ENCODE peak calls at places on chromosomes 6 and 20, in seven cellular contexts. P is body of pancreas, Q is esophagus squamous epithelium, H is breast epithelium, C is K562, Z is A549, L is HepG2. D is an unnamed sample.

GRCh38 chr20:46316984-46317684 is 8.8 kb upstream of the CDH22 start:
- DNase-seq in P (peak; percentile 27), Q (no peak), H (no peak), C (no peak), Z (no peak), L (no peak), D (no peak)

GRCh38 chr6:132445201-132445951 is 44.1 kb upstream of the MOXD1 start:
- DNase-seq in P (no peak), Q (no peak), H (no peak), C (no peak), Z (peak; percentile 55), L (no peak), D (no peak)

GRCh38 chr6:128471907-128472306 is 48.5 kb downstream of the PTPRK start:
- DNase-seq in P (no peak), Q (no peak), H (no peak), C (no peak), Z (no peak), L (no peak), D (no peak)

GRCh38 chr6:44660561-44661220 is 273.2 kb downstream of the CDC5L start:
- DNase-seq in P (no peak), Q (no peak), H (no peak), C (no peak), Z (no peak), L (no peak), D (no peak)

GRCh38 chr6:36222924-36223323 is 26.4 kb downstream of the BRPF3 start:
- DNase-seq in P (no peak), Q (no peak), H (no peak), C (no peak), Z (no peak), L (no peak), D (no peak)

GRCh38 chr6:128124713-128125112 is 223.9 kb upstream of the THEMIS start:
- DNase-seq in P (no peak), Q (no peak), H (no peak), C (no peak), Z (peak; percentile 18), L (peak; percentile 69), D (no peak)

GRCh38 chr6:710601-711571 is 17.9 kb upstream of the EXOC2 start:
- DNase-seq in P (peak; percentile 40), Q (no peak), H (peak; percentile 57), C (no peak), Z (peak; percentile 18), L (no peak), D (peak; percentile 12)

GRCh38 chr6:29961966-29962365 is 19.6 kb downstream of the HLA-A start:
- DNase-seq in P (no peak), Q (no peak), H (no peak), C (no peak), Z (no peak), L (no peak), D (no peak)

GRCh38 chr6:139533573-139534471 is 159.4 kb upstream of the CITED2 start:
- DNase-seq in P (peak; percentile 61), Q (no peak), H (no peak), C (peak; percentile 95), Z (peak; percentile 36), L (no peak), D (peak; percentile 90)
- TF ChIP-seq POLR2A in P (peak; percentile 19), Q (no peak), H (no peak), C (no peak), Z (no peak), L (no peak), D (peak; percentile 66)

GRCh38 chr6:31358302-31358701 is 1.3 kb upstream of the HLA-B start:
- DNase-seq in P (no peak), Q (no peak), H (no peak), C (no peak), Z (no peak), L (no peak), D (no peak)
- TF ChIP-seq POLR2A in P (no peak), Q (no peak), H (no peak), C (no peak), Z (no peak), L (no peak), D (no peak)

GRCh38 chr20:58145506-58146080 is 82.9 kb downstream of the ANKRD60 start:
- DNase-seq in P (no peak), Q (no peak), H (no peak), C (no peak), Z (no peak), L (no peak), D (no peak)
- TF ChIP-seq POLR2A in P (no peak), Q (no peak), H (no peak), C (no peak), Z (no peak), L (no peak), D (no peak)

GRCh38 chr6:56628105-56628504 is 14.6 kb downstream of the DST start:
- DNase-seq in P (no peak), Q (no peak), H (no peak), C (no peak), Z (no peak), L (no peak), D (no peak)
- TF ChIP-seq POLR2A in P (no peak), Q (no peak), H (no peak), C (no peak), Z (no peak), L (no peak), D (no peak)

GRCh38 chr6:14117158-14118090 is at the start of gene CD83:
- DNase-seq in P (peak; percentile 75), Q (no peak), H (no peak), C (peak; percentile 60), Z (peak; percentile 38), L (peak; percentile 13), D (peak; percentile 71)
- TF ChIP-seq POLR2A in P (peak; percentile 76), Q (no peak), H (no peak), C (peak; percentile 52), Z (no peak), L (no peak), D (peak; percentile 27)

DNA sequence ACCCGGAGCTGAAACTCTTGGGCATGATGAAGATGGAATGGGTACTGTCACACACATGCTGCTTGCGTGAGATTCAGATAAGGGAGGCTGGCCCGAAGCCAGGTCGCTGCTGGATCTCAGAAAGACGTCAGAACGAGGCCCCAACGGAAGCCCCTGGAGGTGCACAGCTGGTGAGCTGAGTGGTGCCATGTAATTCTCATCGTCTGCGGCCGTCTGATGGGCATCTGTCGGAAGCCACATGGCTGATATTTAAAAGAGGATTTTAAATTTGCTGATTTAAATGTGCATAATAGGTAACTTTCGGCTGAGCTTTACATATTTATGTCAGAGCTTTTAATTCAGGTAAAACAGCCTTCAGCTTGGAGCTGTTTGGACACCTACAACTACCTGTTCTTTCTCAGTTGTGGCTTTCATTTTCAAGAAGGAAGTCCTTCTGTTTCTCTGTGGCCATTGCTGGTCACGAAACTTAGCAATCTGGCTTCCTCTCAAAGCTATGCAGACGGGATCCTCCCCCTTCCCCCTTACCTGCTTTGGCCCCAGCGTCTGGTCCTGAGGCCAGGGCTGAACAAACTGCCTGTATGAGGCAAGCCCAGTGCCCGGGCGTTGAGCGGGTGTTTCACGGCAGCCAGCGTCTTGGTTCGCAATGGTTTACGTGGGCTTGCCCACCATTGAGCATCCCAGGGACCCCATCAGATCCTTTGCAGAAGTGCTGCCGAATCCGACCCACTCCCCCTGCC is 9.2 kb downstream of the SLCO4A1 start:
- DNase-seq in P (peak; percentile 55), Q (peak; percentile 36), H (no peak), C (peak; percentile 64), Z (no peak), L (no peak), D (peak; percentile 80)
- TF ChIP-seq POLR2A in P (no peak), Q (no peak), H (no peak), C (no peak), Z (no peak), L (no peak), D (no peak)

DNA sequence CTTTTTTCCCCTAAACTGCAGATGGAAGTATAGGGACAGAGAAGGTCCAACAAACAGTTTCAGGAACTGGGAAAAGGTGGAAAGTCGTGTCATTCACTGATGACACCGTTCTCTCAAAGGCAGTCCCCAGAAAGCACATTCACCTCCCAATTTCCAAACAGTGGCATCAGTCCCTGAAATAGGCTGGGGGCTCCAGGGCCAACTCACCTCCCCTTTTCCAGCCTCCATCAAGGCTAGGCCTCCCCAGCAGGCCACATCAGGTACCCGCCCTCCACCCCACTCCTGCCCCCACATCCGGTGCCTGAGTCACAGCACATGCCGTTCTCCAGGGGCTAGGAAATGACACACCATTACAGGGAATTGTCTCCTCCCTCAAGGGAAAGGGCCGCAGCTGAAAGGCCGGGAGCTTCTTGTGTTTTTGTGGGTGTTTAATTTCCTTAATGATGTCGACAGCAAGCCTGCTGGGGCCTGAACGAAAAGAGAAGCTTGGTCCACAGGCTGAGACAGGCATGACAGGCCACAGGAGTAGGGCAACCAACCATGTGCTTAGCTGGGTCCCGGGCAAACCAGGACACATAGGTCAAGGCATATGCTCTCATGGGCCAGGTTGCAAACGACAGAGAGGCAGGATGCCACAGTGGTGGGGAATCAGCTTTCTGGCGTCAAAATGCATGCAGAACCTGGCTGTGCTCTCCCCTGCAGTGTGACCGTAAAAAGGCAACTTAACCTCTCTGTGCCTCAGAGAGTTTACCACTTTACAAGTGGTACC is 39.2 kb downstream of the ZMYND8 start:
- DNase-seq in P (peak; percentile 63), Q (peak; percentile 18), H (peak; percentile 65), C (peak; percentile 96), Z (peak; percentile 82), L (peak; percentile 56), D (peak; percentile 78)
- TF ChIP-seq POLR2A in P (peak; percentile 46), Q (no peak), H (no peak), C (peak; percentile 56), Z (no peak), L (peak; percentile 45), D (peak; percentile 49)

DNA sequence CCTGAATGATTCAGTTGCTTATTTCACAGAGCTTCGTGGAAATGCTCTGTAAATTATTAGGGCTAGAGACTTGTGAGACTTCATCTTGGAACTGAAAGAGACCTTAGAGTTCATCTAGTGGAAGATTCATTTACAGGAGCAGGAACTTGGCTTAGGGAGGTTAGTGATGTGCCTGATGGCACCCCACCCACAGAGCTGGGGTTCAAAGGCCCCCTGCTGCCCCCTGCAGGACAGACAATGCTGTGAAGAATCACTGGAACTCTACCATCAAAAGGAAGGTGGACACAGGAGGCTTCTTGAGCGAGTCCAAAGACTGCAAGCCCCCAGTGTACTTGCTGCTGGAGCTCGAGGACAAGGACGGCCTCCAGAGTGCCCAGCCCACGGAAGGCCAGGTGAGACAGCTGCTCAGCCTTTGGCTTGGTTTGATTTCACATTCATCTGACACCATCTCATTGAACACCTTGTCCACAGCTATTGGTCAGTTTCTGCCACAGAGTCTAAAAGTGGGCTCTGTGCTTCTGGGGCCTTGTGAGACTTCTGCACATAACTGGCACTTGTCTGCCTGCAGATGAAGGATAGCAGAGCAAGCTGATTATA is 25.1 kb downstream of the MYBL2 start:
- DNase-seq in P (peak; percentile 39), Q (no peak), H (no peak), C (peak; percentile 79), Z (peak; percentile 61), L (peak; percentile 72), D (peak; percentile 79)
- TF ChIP-seq POLR2A in P (no peak), Q (no peak), H (no peak), C (no peak), Z (no peak), L (no peak), D (no peak)

GRCh38 chr6:148760568-148761531 is 14.0 kb downstream of the UST start:
- DNase-seq in P (peak; percentile 36), Q (peak; percentile 18), H (no peak), C (no peak), Z (no peak), L (no peak), D (no peak)
- TF ChIP-seq POLR2A in P (no peak), Q (no peak), H (no peak), C (no peak), Z (no peak), L (no peak), D (no peak)